ENCODE peak calls at places on chromosomes 11 and 22, in five cellular contexts. Y is WTC11, Z is A549, G is K562, M is endothelial cell of umbilical vein. O is an unnamed sample.

GRCh38 chr11:73176892-73177155 is 34.7 kb upstream of the FCHSD2 start:
- DNase-seq in Y (no peak), Z (no peak), G (no peak), M (no peak), O (no peak)

GRCh38 chr22:34588893-34589545 is 476.9 kb upstream of the ISX start:
- DNase-seq in Y (peak), Z (no peak), G (no peak), M (no peak), O (no peak)

GRCh38 chr22:26536762-26537134 is 24.5 kb upstream of the TFIP11 start:
- DNase-seq in Y (no peak), Z (no peak), G (no peak), M (no peak), O (no peak)

GRCh38 chr22:38070250-38070921 is 13.2 kb downstream of the PICK1 start:
- DNase-seq in Y (no peak), Z (no peak), G (no peak), M (no peak), O (no peak)

GRCh38 chr11:114182471-114182968 is 113.7 kb upstream of the NNMT start:
- DNase-seq in Y (no peak), Z (no peak), G (no peak), M (no peak), O (no peak)

GRCh38 chr22:25027959-25028840 is 75.7 kb downstream of the KIAA1671 start:
- DNase-seq in Y (peak), Z (peak), G (peak), M (peak), O (no peak)

GRCh38 chr11:96704847-96705246 is 315.0 kb downstream of the JRKL start:
- DNase-seq in Y (no peak), Z (no peak), G (no peak), M (peak), O (no peak)

GRCh38 chr22:29584975-29585374 is 4.1 kb upstream of the NIPSNAP1 start:
- DNase-seq in Y (no peak), Z (no peak), G (no peak), M (no peak), O (no peak)

GRCh38 chr11:45745065-45745811 is 59.7 kb upstream of the SLC35C1 start:
- DNase-seq in Y (no peak), Z (no peak), G (no peak), M (no peak), O (no peak)

GRCh38 chr11:82776377-82776776 is 42.7 kb upstream of the FAM181B start:
- DNase-seq in Y (no peak), Z (no peak), G (no peak), M (no peak), O (no peak)

GRCh38 chr11:67463680-67464410 is 5.2 kb downstream of the TMEM134 start:
- DNase-seq in Y (no peak), Z (peak), G (peak), M (no peak), O (no peak)

GRCh38 chr11:71568707-71569349 is 3.5 kb downstream of the KRTAP5-10 start:
- DNase-seq in Y (no peak), Z (no peak), G (no peak), M (no peak), O (no peak)

GRCh38 chr11:73931039-73931645 is 19.7 kb upstream of the DNAJB13 start:
- DNase-seq in Y (peak), Z (peak), G (peak), M (peak), O (peak)

GRCh38 chr11:10002221-10002620 is 291.8 kb downstream of the SBF2 start:
- DNase-seq in Y (no peak), Z (no peak), G (no peak), M (peak), O (no peak)

GRCh38 chr11:112925516-112926310 is 35.5 kb upstream of the NCAM1 start:
- DNase-seq in Y (no peak), Z (no peak), G (no peak), M (no peak), O (no peak)

GRCh38 chr22:39292002-39292401 is 27.4 kb downstream of the RPL3 start:
- DNase-seq in Y (no peak), Z (no peak), G (no peak), M (no peak), O (no peak)

GRCh38 chr11:106021181-106021966 is 666 bp downstream of the MSANTD4 start:
- DNase-seq in Y (peak), Z (no peak), G (peak), M (no peak), O (no peak)
- TF ChIP-seq JUN in Y (no peak), Z (no peak), G (no peak), M (no peak), O (no peak)

GRCh38 chr11:12084191-12084717 is 26.1 kb upstream of the MICAL2 start:
- DNase-seq in Y (no peak), Z (no peak), G (no peak), M (no peak), O (no peak)
- TF ChIP-seq MAX in Y (no peak), Z (no peak), G (no peak), M (no peak), O (no peak)

DNA sequence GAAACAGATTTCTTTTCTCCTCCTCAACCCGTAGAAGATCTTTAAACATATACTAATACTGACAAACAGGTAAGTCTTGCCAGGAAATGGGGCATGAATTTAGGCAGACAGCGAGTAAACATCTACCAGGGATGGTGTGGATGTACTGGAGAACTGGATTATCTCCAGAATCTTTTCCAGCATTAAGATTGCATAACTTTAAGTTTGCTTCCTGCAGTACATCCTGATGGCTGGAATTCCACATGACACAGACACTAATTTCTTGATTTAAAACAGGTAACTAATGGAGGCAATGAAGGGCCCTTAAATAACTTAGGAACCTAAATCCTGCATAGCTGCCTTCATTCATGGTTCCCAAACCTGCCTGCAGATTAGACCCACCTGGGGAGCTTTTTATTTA is 40.7 kb downstream of the JHY start:
- DNase-seq in Y (no peak), Z (no peak), G (no peak), M (no peak), O (no peak)
- TF ChIP-seq JUN in Y (no peak), Z (no peak), G (no peak), M (no peak), O (no peak)

DNA sequence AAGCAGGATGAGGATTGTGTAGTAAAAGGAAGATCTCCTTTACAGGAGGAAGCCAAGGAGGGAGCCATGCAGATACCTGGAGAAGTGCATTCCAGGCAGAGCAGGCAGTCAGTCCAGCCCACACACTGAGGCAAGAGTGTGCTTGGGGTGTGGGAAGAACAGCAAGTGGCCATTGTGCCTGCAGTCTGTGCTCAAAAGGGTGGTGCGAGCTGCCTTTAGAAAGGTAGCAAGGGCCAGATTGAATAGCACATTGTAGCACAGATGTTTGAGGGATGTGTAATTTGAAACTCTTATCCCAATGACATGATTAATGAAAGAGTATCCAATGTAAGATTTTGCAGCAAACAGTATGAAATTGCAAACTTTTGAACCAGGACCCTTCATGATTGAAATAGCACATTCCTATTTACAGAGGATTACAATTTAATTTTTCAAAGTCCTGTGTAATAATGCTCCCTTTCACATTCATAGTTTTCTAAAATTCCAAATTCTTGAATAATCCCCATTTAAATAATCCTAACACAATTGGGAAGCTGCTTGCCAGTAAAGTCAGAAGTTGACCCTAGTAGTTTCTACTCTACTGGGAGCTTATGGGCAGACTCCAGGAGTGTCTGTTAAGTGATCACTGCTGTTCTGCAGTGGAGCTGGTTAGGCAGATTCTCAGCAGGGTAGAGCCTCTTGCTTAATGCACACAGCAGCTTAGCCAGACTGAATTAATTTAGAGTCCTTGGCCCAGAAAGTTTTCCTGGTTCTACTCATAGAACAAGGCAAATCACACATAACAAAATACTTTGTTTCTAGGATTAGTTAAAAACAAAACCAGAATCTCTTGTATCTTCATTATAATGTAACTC is 78.1 kb downstream of the CYB5R2 start:
- DNase-seq in Y (peak), Z (no peak), G (no peak), M (no peak), O (no peak)
- TF ChIP-seq MAX in Y (no peak), Z (no peak), G (no peak), M (no peak), O (no peak)

GRCh38 chr22:48577014-48577690 is 1250.5 kb downstream of the BRD1 start:
- DNase-seq in Y (peak), Z (no peak), G (no peak), M (no peak), O (no peak)

GRCh38 chr22:48579035-48579914 is 1248.4 kb downstream of the BRD1 start:
- DNase-seq in Y (no peak), Z (no peak), G (no peak), M (no peak), O (no peak)

GRCh38 chr22:48579915-48580279 is 1247.8 kb downstream of the BRD1 start:
- DNase-seq in Y (no peak), Z (no peak), G (no peak), M (no peak), O (no peak)

GRCh38 chr22:48577691-48578090 is 1250.0 kb downstream of the BRD1 start:
- DNase-seq in Y (no peak), Z (no peak), G (no peak), M (no peak), O (no peak)

DNA sequence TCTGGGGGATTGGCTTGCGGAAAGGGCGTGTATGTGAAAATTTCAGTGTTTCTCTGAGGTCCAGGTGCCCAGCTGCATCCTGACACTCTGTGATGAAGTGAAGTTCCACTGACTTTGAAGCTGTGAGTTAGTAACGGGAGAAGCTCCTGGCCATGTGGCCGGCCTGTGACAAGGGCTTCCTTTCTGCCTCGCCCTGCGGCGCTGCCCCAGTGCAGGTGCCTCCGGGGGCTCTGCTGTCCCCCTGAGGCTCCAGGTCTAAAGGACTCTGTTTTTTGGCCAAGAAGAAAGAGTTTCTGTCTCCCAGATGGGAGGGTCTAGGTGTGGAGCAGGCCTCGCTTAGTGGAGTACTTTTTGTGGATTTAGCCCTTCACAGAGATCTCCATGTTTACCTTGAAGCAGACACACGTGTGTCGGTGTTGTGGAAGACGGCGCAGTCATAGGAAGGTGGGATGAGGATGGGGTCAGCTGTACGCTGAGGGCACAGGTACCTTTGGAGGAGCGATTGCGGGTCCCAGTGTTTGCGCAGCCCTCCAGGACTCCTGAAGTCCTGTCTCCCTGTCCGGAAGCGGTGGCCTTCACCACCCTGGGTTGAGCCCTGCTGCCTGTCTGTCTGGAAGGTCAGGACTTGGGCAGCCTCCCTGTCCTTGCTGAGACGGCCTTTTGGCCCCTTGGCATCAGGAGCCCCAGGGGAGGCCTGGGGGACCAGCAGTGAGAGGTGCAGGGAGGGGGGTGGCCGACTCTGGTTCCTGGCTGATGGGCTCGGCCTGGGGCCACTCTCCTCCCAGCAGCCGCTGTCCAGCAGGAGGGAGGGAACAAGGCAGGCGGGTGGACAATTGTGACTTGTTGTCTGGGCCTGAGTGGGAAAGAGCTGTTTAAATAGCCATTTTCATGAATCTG is 1249.3 kb downstream of the BRD1 start:
- DNase-seq in Y (no peak), Z (no peak), G (no peak), M (no peak), O (no peak)
- TF ChIP-seq JUN in Y (no peak), Z (no peak), G (no peak), M (no peak), O (no peak)

O was measured in H1.